ENCODE peak calls at places on chromosomes 12 and 14, in nine cellular contexts. One of them, this sample, is unnamed.

GRCh38 chr12:96219700-96220206 is 25.6 kb downstream of the ELK3 start:
- DNase-seq in GF-D8: no peak
- DNase-seq in fibroblast of lung: peak; percentile 99
- DNase-seq in CD4-positive, CD25-positive, alpha-beta regulatory T cell: no peak
- DNase-seq in NB4: peak; percentile 49
- DNase-seq in choroid plexus epithelial cell: peak; percentile 94
- DNase-seq in kidney tubule cell: peak; percentile 99
- DNase-seq in AG10803: peak; percentile 96
- DNase-seq in transverse colon: no peak
- DNase-seq in this sample: no peak

GRCh38 chr12:1966561-1967211 is 37.6 kb downstream of the DCP1B start:
- DNase-seq in choroid plexus epithelial cell: no peak
- DNase-seq in transverse colon: no peak
- DNase-seq in GF-D8: no peak
- DNase-seq in AG10803: no peak
- DNase-seq in NB4: no peak
- DNase-seq in CD4-positive, CD25-positive, alpha-beta regulatory T cell: no peak
- DNase-seq in fibroblast of lung: no peak
- DNase-seq in kidney tubule cell: no peak
- DNase-seq in this sample: no peak

GRCh38 chr12:1184402-1184801 is 193.4 kb downstream of the ERC1 start:
- DNase-seq in AG10803: peak; percentile 13
- DNase-seq in CD4-positive, CD25-positive, alpha-beta regulatory T cell: no peak
- DNase-seq in choroid plexus epithelial cell: peak; percentile 29
- DNase-seq in GF-D8: no peak
- DNase-seq in transverse colon: no peak
- DNase-seq in fibroblast of lung: peak; percentile 51
- DNase-seq in kidney tubule cell: peak; percentile 34
- DNase-seq in NB4: no peak
- DNase-seq in this sample: no peak

GRCh38 chr12:42281844-42282243 is 43.8 kb upstream of the YAF2 start:
- DNase-seq in kidney tubule cell: no peak
- DNase-seq in NB4: no peak
- DNase-seq in transverse colon: no peak
- DNase-seq in AG10803: no peak
- DNase-seq in GF-D8: no peak
- DNase-seq in CD4-positive, CD25-positive, alpha-beta regulatory T cell: no peak
- DNase-seq in fibroblast of lung: no peak
- DNase-seq in choroid plexus epithelial cell: no peak
- DNase-seq in this sample: no peak

GRCh38 chr12:108112815-108113556 is 16.1 kb upstream of the WSCD2 start:
- DNase-seq in transverse colon: no peak
- DNase-seq in GF-D8: no peak
- DNase-seq in kidney tubule cell: no peak
- DNase-seq in CD4-positive, CD25-positive, alpha-beta regulatory T cell: no peak
- DNase-seq in NB4: no peak
- DNase-seq in AG10803: no peak
- DNase-seq in choroid plexus epithelial cell: no peak
- DNase-seq in fibroblast of lung: no peak
- DNase-seq in this sample: no peak

GRCh38 chr12:125211464-125211863 is 146.2 kb downstream of the AACS start:
- DNase-seq in GF-D8: no peak
- DNase-seq in kidney tubule cell: no peak
- DNase-seq in choroid plexus epithelial cell: no peak
- DNase-seq in NB4: no peak
- DNase-seq in transverse colon: no peak
- DNase-seq in CD4-positive, CD25-positive, alpha-beta regulatory T cell: no peak
- DNase-seq in fibroblast of lung: no peak
- DNase-seq in AG10803: no peak
- DNase-seq in this sample: no peak

GRCh38 chr12:116397148-116397547 is 119.7 kb upstream of the MED13L start:
- DNase-seq in AG10803: peak; percentile 60
- DNase-seq in kidney tubule cell: no peak
- DNase-seq in fibroblast of lung: peak; percentile 66
- DNase-seq in NB4: no peak
- DNase-seq in transverse colon: no peak
- DNase-seq in choroid plexus epithelial cell: peak; percentile 75
- DNase-seq in GF-D8: no peak
- DNase-seq in CD4-positive, CD25-positive, alpha-beta regulatory T cell: no peak
- DNase-seq in this sample: no peak

GRCh38 chr14:51369814-51370213 is 129.8 kb downstream of the TMX1 start:
- DNase-seq in GF-D8: no peak
- DNase-seq in fibroblast of lung: no peak
- DNase-seq in NB4: peak; percentile 31
- DNase-seq in transverse colon: no peak
- DNase-seq in choroid plexus epithelial cell: no peak
- DNase-seq in CD4-positive, CD25-positive, alpha-beta regulatory T cell: peak; percentile 26
- DNase-seq in AG10803: no peak
- DNase-seq in kidney tubule cell: peak; percentile 13
- DNase-seq in this sample: no peak

GRCh38 chr14:74500417-74501134 is 7.0 kb downstream of the ISCA2 start:
- DNase-seq in GF-D8: no peak
- DNase-seq in NB4: no peak
- DNase-seq in AG10803: no peak
- DNase-seq in kidney tubule cell: no peak
- DNase-seq in fibroblast of lung: no peak
- DNase-seq in CD4-positive, CD25-positive, alpha-beta regulatory T cell: no peak
- DNase-seq in choroid plexus epithelial cell: no peak
- DNase-seq in transverse colon: no peak
- DNase-seq in this sample: no peak

GRCh38 chr14:85125331-85125730 is 404.6 kb upstream of the FLRT2 start:
- DNase-seq in NB4: no peak
- DNase-seq in AG10803: no peak
- DNase-seq in kidney tubule cell: no peak
- DNase-seq in choroid plexus epithelial cell: no peak
- DNase-seq in fibroblast of lung: peak; percentile 2
- DNase-seq in transverse colon: no peak
- DNase-seq in GF-D8: no peak
- DNase-seq in CD4-positive, CD25-positive, alpha-beta regulatory T cell: no peak
- DNase-seq in this sample: no peak

GRCh38 chr12:124914392-124915248 is at the start of gene UBC:
- DNase-seq in fibroblast of lung: peak; percentile 93
- DNase-seq in NB4: peak; percentile 96
- DNase-seq in GF-D8: no peak
- DNase-seq in CD4-positive, CD25-positive, alpha-beta regulatory T cell: peak; percentile 94
- DNase-seq in choroid plexus epithelial cell: peak; percentile 97
- DNase-seq in transverse colon: peak; percentile 95
- DNase-seq in AG10803: peak; percentile 95
- DNase-seq in kidney tubule cell: peak; percentile 92
- DNase-seq in this sample: peak; percentile 83

GRCh38 chr14:32472512-32473472 is 143.7 kb downstream of the AKAP6 start:
- DNase-seq in choroid plexus epithelial cell: peak; percentile 86
- DNase-seq in GF-D8: no peak
- DNase-seq in NB4: no peak
- DNase-seq in kidney tubule cell: peak; percentile 67
- DNase-seq in fibroblast of lung: peak; percentile 77
- DNase-seq in CD4-positive, CD25-positive, alpha-beta regulatory T cell: no peak
- DNase-seq in AG10803: peak; percentile 86
- DNase-seq in transverse colon: no peak
- DNase-seq in this sample: no peak

GRCh38 chr14:25444381-25444780 is 394.4 kb upstream of the STXBP6 start:
- DNase-seq in transverse colon: no peak
- DNase-seq in AG10803: no peak
- DNase-seq in fibroblast of lung: no peak
- DNase-seq in GF-D8: no peak
- DNase-seq in NB4: no peak
- DNase-seq in CD4-positive, CD25-positive, alpha-beta regulatory T cell: no peak
- DNase-seq in choroid plexus epithelial cell: no peak
- DNase-seq in kidney tubule cell: no peak
- DNase-seq in this sample: no peak

GRCh38 chr14:96584199-96584906 is 82.2 kb downstream of the PAPOLA start:
- DNase-seq in transverse colon: peak; percentile 27
- DNase-seq in CD4-positive, CD25-positive, alpha-beta regulatory T cell: peak; percentile 19
- DNase-seq in fibroblast of lung: peak; percentile 35
- DNase-seq in NB4: peak; percentile 61
- DNase-seq in AG10803: no peak
- DNase-seq in GF-D8: no peak
- DNase-seq in choroid plexus epithelial cell: peak; percentile 32
- DNase-seq in kidney tubule cell: peak; percentile 65
- DNase-seq in this sample: no peak

GRCh38 chr12:72141381-72141780 is 130.8 kb upstream of the TRHDE start:
- DNase-seq in kidney tubule cell: peak; percentile 13
- DNase-seq in CD4-positive, CD25-positive, alpha-beta regulatory T cell: peak; percentile 0
- DNase-seq in choroid plexus epithelial cell: peak; percentile 33
- DNase-seq in transverse colon: no peak
- DNase-seq in fibroblast of lung: peak; percentile 2
- DNase-seq in AG10803: no peak
- DNase-seq in NB4: peak; percentile 44
- DNase-seq in GF-D8: peak; percentile 0
- DNase-seq in this sample: no peak

GRCh38 chr14:104773505-104774452 is 20.8 kb downstream of the SIVA1 start:
- DNase-seq in GF-D8: no peak
- DNase-seq in CD4-positive, CD25-positive, alpha-beta regulatory T cell: no peak
- DNase-seq in NB4: no peak
- DNase-seq in AG10803: no peak
- DNase-seq in choroid plexus epithelial cell: no peak
- DNase-seq in fibroblast of lung: no peak
- DNase-seq in transverse colon: no peak
- DNase-seq in kidney tubule cell: no peak
- DNase-seq in this sample: no peak

GRCh38 chr14:98956616-98957015 is 315.4 kb downstream of the BCL11B start:
- DNase-seq in choroid plexus epithelial cell: no peak
- DNase-seq in NB4: no peak
- DNase-seq in fibroblast of lung: no peak
- DNase-seq in CD4-positive, CD25-positive, alpha-beta regulatory T cell: no peak
- DNase-seq in kidney tubule cell: no peak
- DNase-seq in GF-D8: no peak
- DNase-seq in AG10803: no peak
- DNase-seq in transverse colon: no peak
- DNase-seq in this sample: no peak

GRCh38 chr14:99664636-99665273 is 19.3 kb upstream of the CYP46A1 start:
- DNase-seq in CD4-positive, CD25-positive, alpha-beta regulatory T cell: no peak
- DNase-seq in kidney tubule cell: no peak
- DNase-seq in choroid plexus epithelial cell: no peak
- DNase-seq in NB4: no peak
- DNase-seq in GF-D8: no peak
- DNase-seq in transverse colon: no peak
- DNase-seq in AG10803: no peak
- DNase-seq in fibroblast of lung: no peak
- DNase-seq in this sample: no peak

GRCh38 chr12:128133321-128134050 is 133.5 kb upstream of the TMEM132C start:
- DNase-seq in GF-D8: no peak
- DNase-seq in kidney tubule cell: no peak
- DNase-seq in choroid plexus epithelial cell: no peak
- DNase-seq in CD4-positive, CD25-positive, alpha-beta regulatory T cell: no peak
- DNase-seq in AG10803: no peak
- DNase-seq in NB4: no peak
- DNase-seq in transverse colon: no peak
- DNase-seq in fibroblast of lung: no peak
- DNase-seq in this sample: no peak